ENCODE peak calls at places on chromosomes 13 and 19, in four cellular contexts. C, D, P and O are unnamed samples.

GRCh38 chr13:62524498-62524897 is 1108.8 kb upstream of the PCDH20 start:
- DNase-seq in D (no peak), P (no peak), C (no peak), O (no peak)

GRCh38 chr19:44585371-44586141 is 27.8 kb upstream of the IGSF23 start:
- DNase-seq in D (no peak), C (peak; percentile 29), P (no peak), O (no peak)

GRCh38 chr13:113917096-113917495 is 53.2 kb upstream of the GAS6 start:
- DNase-seq in P (no peak), D (no peak), C (no peak), O (no peak)

GRCh38 chr13:49026851-49027250 is 51.1 kb downstream of the FNDC3A start:
- DNase-seq in P (no peak), D (no peak), C (peak; percentile 69), O (no peak)

GRCh38 chr13:112078879-112079526 is 12.1 kb downstream of the SOX1 start:
- DNase-seq in C (no peak), P (no peak), D (no peak), O (no peak)

GRCh38 chr19:3010871-3011270 is 18.2 kb downstream of the TLE2 start:
- DNase-seq in C (no peak), D (no peak), P (no peak), O (no peak)

GRCh38 chr13:48595330-48596127 is 58.2 kb upstream of the CYSLTR2 start:
- DNase-seq in D (no peak), C (peak; percentile 69), P (no peak), O (no peak)

GRCh38 chr19:46271488-46272197 is 25.2 kb upstream of the HIF3A start:
- DNase-seq in P (no peak), C (peak; percentile 76), D (no peak), O (no peak)

GRCh38 chr19:35153701-35154534 is 617 bp upstream of the FXYD5 start:
- DNase-seq in D (peak; percentile 58), C (peak; percentile 49), P (no peak), O (peak; percentile 80)

GRCh38 chr19:48490980-48491792 is 20.4 kb downstream of the LMTK3 start:
- DNase-seq in P (no peak), D (no peak), C (no peak), O (peak; percentile 91)

GRCh38 chr13:26656919-26657318 is 99.4 kb downstream of the WASF3 start:
- DNase-seq in C (peak; percentile 58), P (no peak), D (no peak), O (no peak)